ENCODE peak calls at places on chromosomes 3 and 15, in ten cellular contexts. One of them, this sample, is unnamed.

GRCh38 chr15:71940004-71940588 is 129.7 kb downstream of the NR2E3 start:
- DNase-seq in amniotic stem cell: no peak
- DNase-seq in astrocyte of the spinal cord: no peak
- DNase-seq in caudate nucleus: no peak
- DNase-seq in SK-N-DZ: no peak
- DNase-seq in psoas muscle: no peak
- DNase-seq in uterus: no peak
- DNase-seq in BJ: no peak
- DNase-seq in breast epithelium: no peak
- DNase-seq in HT1080: no peak
- DNase-seq in this sample: no peak

GRCh38 chr15:94526071-94526689 is 294.8 kb downstream of the MCTP2 start:
- DNase-seq in astrocyte of the spinal cord: no peak
- DNase-seq in HT1080: no peak
- DNase-seq in amniotic stem cell: no peak
- DNase-seq in breast epithelium: no peak
- DNase-seq in caudate nucleus: no peak
- DNase-seq in BJ: no peak
- DNase-seq in psoas muscle: no peak
- DNase-seq in SK-N-DZ: peak; percentile 20
- DNase-seq in uterus: no peak
- DNase-seq in this sample: no peak

GRCh38 chr15:41989573-41990242 is 17.4 kb upstream of the EHD4 start:
- DNase-seq in BJ: no peak
- DNase-seq in amniotic stem cell: peak; percentile 34
- DNase-seq in breast epithelium: peak; percentile 88
- DNase-seq in astrocyte of the spinal cord: peak; percentile 71
- DNase-seq in uterus: peak; percentile 82
- DNase-seq in psoas muscle: peak; percentile 91
- DNase-seq in SK-N-DZ: peak; percentile 71
- DNase-seq in HT1080: peak; percentile 70
- DNase-seq in caudate nucleus: no peak
- DNase-seq in this sample: no peak

GRCh38 chr3:194130807-194131589 is 5.0 kb upstream of the HES1 start:
- DNase-seq in uterus: no peak
- DNase-seq in HT1080: no peak
- DNase-seq in psoas muscle: no peak
- DNase-seq in amniotic stem cell: no peak
- DNase-seq in breast epithelium: no peak
- DNase-seq in astrocyte of the spinal cord: peak; percentile 56
- DNase-seq in caudate nucleus: no peak
- DNase-seq in SK-N-DZ: no peak
- DNase-seq in BJ: no peak
- DNase-seq in this sample: no peak

GRCh38 chr3:158727499-158728377 is 4.5 kb downstream of the RARRES1 start:
- DNase-seq in SK-N-DZ: peak; percentile 72
- DNase-seq in BJ: no peak
- DNase-seq in astrocyte of the spinal cord: peak; percentile 84
- DNase-seq in caudate nucleus: no peak
- DNase-seq in uterus: no peak
- DNase-seq in breast epithelium: no peak
- DNase-seq in psoas muscle: no peak
- DNase-seq in amniotic stem cell: peak; percentile 61
- DNase-seq in HT1080: peak; percentile 59
- DNase-seq in this sample: no peak

GRCh38 chr15:95326689-95327525 is 1003.6 kb upstream of the NR2F2 start:
- DNase-seq in astrocyte of the spinal cord: no peak
- DNase-seq in psoas muscle: peak; percentile 55
- DNase-seq in amniotic stem cell: no peak
- DNase-seq in SK-N-DZ: no peak
- DNase-seq in breast epithelium: no peak
- DNase-seq in BJ: no peak
- DNase-seq in HT1080: no peak
- DNase-seq in uterus: peak; percentile 44
- DNase-seq in caudate nucleus: no peak
- DNase-seq in this sample: no peak

GRCh38 chr3:148992027-148992634 is 791 bp downstream of the GYG1 start:
- DNase-seq in amniotic stem cell: no peak
- DNase-seq in SK-N-DZ: peak; percentile 43
- DNase-seq in caudate nucleus: peak; percentile 3
- DNase-seq in HT1080: peak; percentile 30
- DNase-seq in astrocyte of the spinal cord: peak; percentile 33
- DNase-seq in psoas muscle: peak; percentile 83
- DNase-seq in BJ: no peak
- DNase-seq in breast epithelium: no peak
- DNase-seq in uterus: peak; percentile 55
- DNase-seq in this sample: no peak

GRCh38 chr3:55521086-55522060 is 34.3 kb upstream of the WNT5A start:
- DNase-seq in BJ: peak; percentile 71
- DNase-seq in caudate nucleus: no peak
- DNase-seq in HT1080: no peak
- DNase-seq in astrocyte of the spinal cord: peak; percentile 54
- DNase-seq in amniotic stem cell: no peak
- DNase-seq in uterus: no peak
- DNase-seq in breast epithelium: no peak
- DNase-seq in psoas muscle: peak; percentile 63
- DNase-seq in SK-N-DZ: no peak
- DNase-seq in this sample: peak; percentile 60

GRCh38 chr3:193857996-193858395 is 265.0 kb downstream of the OPA1 start:
- DNase-seq in amniotic stem cell: no peak
- DNase-seq in astrocyte of the spinal cord: peak; percentile 96
- DNase-seq in caudate nucleus: no peak
- DNase-seq in psoas muscle: no peak
- DNase-seq in uterus: no peak
- DNase-seq in breast epithelium: no peak
- DNase-seq in HT1080: peak; percentile 84
- DNase-seq in SK-N-DZ: no peak
- DNase-seq in BJ: peak; percentile 59
- DNase-seq in this sample: peak; percentile 97

GRCh38 chr3:53842436-53843194 is 3.6 kb downstream of the CHDH start:
- DNase-seq in caudate nucleus: peak; percentile 48
- DNase-seq in SK-N-DZ: no peak
- DNase-seq in BJ: no peak
- DNase-seq in uterus: peak; percentile 46
- DNase-seq in psoas muscle: no peak
- DNase-seq in amniotic stem cell: no peak
- DNase-seq in astrocyte of the spinal cord: peak; percentile 16
- DNase-seq in HT1080: peak; percentile 35
- DNase-seq in breast epithelium: peak; percentile 85
- DNase-seq in this sample: no peak

GRCh38 chr3:196471551-196471950 is 32.0 kb downstream of the RNF168 start:
- DNase-seq in SK-N-DZ: no peak
- DNase-seq in caudate nucleus: no peak
- DNase-seq in BJ: peak; percentile 17
- DNase-seq in HT1080: peak; percentile 20
- DNase-seq in amniotic stem cell: no peak
- DNase-seq in breast epithelium: no peak
- DNase-seq in psoas muscle: no peak
- DNase-seq in astrocyte of the spinal cord: no peak
- DNase-seq in uterus: no peak
- DNase-seq in this sample: no peak

GRCh38 chr15:66625531-66625930 is 59.7 kb upstream of the LCTL start:
- DNase-seq in astrocyte of the spinal cord: no peak
- DNase-seq in SK-N-DZ: no peak
- DNase-seq in breast epithelium: no peak
- DNase-seq in amniotic stem cell: no peak
- DNase-seq in psoas muscle: no peak
- DNase-seq in HT1080: no peak
- DNase-seq in caudate nucleus: no peak
- DNase-seq in BJ: no peak
- DNase-seq in uterus: no peak
- DNase-seq in this sample: no peak

GRCh38 chr3:182165234-182165633 is 453.5 kb downstream of the SOX2 start:
- DNase-seq in uterus: no peak
- DNase-seq in HT1080: peak; percentile 37
- DNase-seq in astrocyte of the spinal cord: peak; percentile 19
- DNase-seq in amniotic stem cell: no peak
- DNase-seq in SK-N-DZ: no peak
- DNase-seq in psoas muscle: no peak
- DNase-seq in breast epithelium: no peak
- DNase-seq in caudate nucleus: no peak
- DNase-seq in BJ: no peak
- DNase-seq in this sample: no peak

GRCh38 chr15:41870689-41871081 is 23.2 kb downstream of the SPTBN5 start:
- DNase-seq in SK-N-DZ: no peak
- DNase-seq in amniotic stem cell: no peak
- DNase-seq in caudate nucleus: no peak
- DNase-seq in BJ: no peak
- DNase-seq in HT1080: peak; percentile 93
- DNase-seq in astrocyte of the spinal cord: peak; percentile 76
- DNase-seq in uterus: no peak
- DNase-seq in breast epithelium: no peak
- DNase-seq in psoas muscle: no peak
- DNase-seq in this sample: peak; percentile 4

GRCh38 chr3:54939591-54940300 is 11.9 kb upstream of the LRTM1 start:
- DNase-seq in SK-N-DZ: peak; percentile 12
- DNase-seq in astrocyte of the spinal cord: peak; percentile 52
- DNase-seq in amniotic stem cell: no peak
- DNase-seq in caudate nucleus: no peak
- DNase-seq in BJ: peak; percentile 49
- DNase-seq in HT1080: peak; percentile 9
- DNase-seq in psoas muscle: no peak
- DNase-seq in breast epithelium: no peak
- DNase-seq in uterus: no peak
- DNase-seq in this sample: no peak

GRCh38 chr3:187251599-187251998 is 39.9 kb downstream of the MASP1 start:
- DNase-seq in HT1080: no peak
- DNase-seq in caudate nucleus: no peak
- DNase-seq in BJ: no peak
- DNase-seq in uterus: no peak
- DNase-seq in astrocyte of the spinal cord: no peak
- DNase-seq in breast epithelium: no peak
- DNase-seq in amniotic stem cell: no peak
- DNase-seq in SK-N-DZ: no peak
- DNase-seq in psoas muscle: no peak
- DNase-seq in this sample: no peak

GRCh38 chr3:48859188-48859587 is 11.5 kb upstream of the PRKAR2A start:
- DNase-seq in amniotic stem cell: no peak
- DNase-seq in uterus: no peak
- DNase-seq in SK-N-DZ: no peak
- DNase-seq in HT1080: no peak
- DNase-seq in astrocyte of the spinal cord: no peak
- DNase-seq in psoas muscle: peak; percentile 45
- DNase-seq in caudate nucleus: no peak
- DNase-seq in breast epithelium: peak; percentile 17
- DNase-seq in BJ: no peak
- DNase-seq in this sample: no peak

GRCh38 chr3:76107935-76108570 is 322.7 kb upstream of the ZNF717 start:
- DNase-seq in HT1080: peak; percentile 28
- DNase-seq in psoas muscle: no peak
- DNase-seq in astrocyte of the spinal cord: peak; percentile 52
- DNase-seq in BJ: no peak
- DNase-seq in breast epithelium: no peak
- DNase-seq in SK-N-DZ: peak; percentile 32
- DNase-seq in uterus: no peak
- DNase-seq in amniotic stem cell: no peak
- DNase-seq in caudate nucleus: no peak
- DNase-seq in this sample: no peak

GRCh38 chr15:72398189-72398588 is at the start of gene TMEM202:
- DNase-seq in BJ: no peak
- DNase-seq in caudate nucleus: no peak
- DNase-seq in SK-N-DZ: no peak
- DNase-seq in uterus: no peak
- DNase-seq in amniotic stem cell: no peak
- DNase-seq in psoas muscle: no peak
- DNase-seq in astrocyte of the spinal cord: no peak
- DNase-seq in HT1080: no peak
- DNase-seq in breast epithelium: no peak
- DNase-seq in this sample: no peak

GRCh38 chr15:48112242-48112641 is 8.5 kb upstream of the SLC24A5 start:
- DNase-seq in breast epithelium: no peak
- DNase-seq in amniotic stem cell: no peak
- DNase-seq in BJ: no peak
- DNase-seq in psoas muscle: no peak
- DNase-seq in HT1080: peak; percentile 36
- DNase-seq in caudate nucleus: no peak
- DNase-seq in uterus: no peak
- DNase-seq in astrocyte of the spinal cord: peak; percentile 38
- DNase-seq in SK-N-DZ: peak; percentile 79
- DNase-seq in this sample: no peak

GRCh38 chr3:151421956-151422355 is 37.4 kb upstream of the P2RY12 start:
- DNase-seq in psoas muscle: no peak
- DNase-seq in breast epithelium: no peak
- DNase-seq in SK-N-DZ: no peak
- DNase-seq in BJ: no peak
- DNase-seq in astrocyte of the spinal cord: no peak
- DNase-seq in caudate nucleus: no peak
- DNase-seq in HT1080: no peak
- DNase-seq in amniotic stem cell: no peak
- DNase-seq in uterus: no peak
- DNase-seq in this sample: no peak

GRCh38 chr3:119322523-119323400 is 28.6 kb downstream of the ARHGAP31 start:
- DNase-seq in SK-N-DZ: peak; percentile 88
- DNase-seq in breast epithelium: peak; percentile 65
- DNase-seq in uterus: peak; percentile 76
- DNase-seq in BJ: peak; percentile 37
- DNase-seq in HT1080: peak; percentile 93
- DNase-seq in psoas muscle: peak; percentile 92
- DNase-seq in caudate nucleus: peak; percentile 38
- DNase-seq in astrocyte of the spinal cord: peak; percentile 85
- DNase-seq in amniotic stem cell: peak; percentile 61
- DNase-seq in this sample: no peak

GRCh38 chr3:15653326-15653725 is 51.8 kb downstream of the BTD start:
- DNase-seq in HT1080: no peak
- DNase-seq in BJ: no peak
- DNase-seq in astrocyte of the spinal cord: no peak
- DNase-seq in caudate nucleus: no peak
- DNase-seq in psoas muscle: no peak
- DNase-seq in uterus: no peak
- DNase-seq in SK-N-DZ: no peak
- DNase-seq in amniotic stem cell: no peak
- DNase-seq in breast epithelium: no peak
- DNase-seq in this sample: no peak

GRCh38 chr3:78875851-78876250 is 891.9 kb downstream of the ROBO1 start:
- DNase-seq in BJ: no peak
- DNase-seq in amniotic stem cell: no peak
- DNase-seq in HT1080: no peak
- DNase-seq in uterus: no peak
- DNase-seq in astrocyte of the spinal cord: peak; percentile 43
- DNase-seq in breast epithelium: no peak
- DNase-seq in psoas muscle: no peak
- DNase-seq in SK-N-DZ: no peak
- DNase-seq in caudate nucleus: no peak
- DNase-seq in this sample: no peak

GRCh38 chr3:178457506-178457905 is 78.7 kb upstream of the KCNMB2 start:
- DNase-seq in HT1080: no peak
- DNase-seq in astrocyte of the spinal cord: no peak
- DNase-seq in caudate nucleus: no peak
- DNase-seq in SK-N-DZ: no peak
- DNase-seq in BJ: no peak
- DNase-seq in uterus: no peak
- DNase-seq in psoas muscle: no peak
- DNase-seq in breast epithelium: no peak
- DNase-seq in amniotic stem cell: no peak
- DNase-seq in this sample: no peak

GRCh38 chr3:156657862-156658731 is 16.3 kb upstream of the TIPARP start:
- DNase-seq in uterus: no peak
- DNase-seq in caudate nucleus: no peak
- DNase-seq in SK-N-DZ: no peak
- DNase-seq in breast epithelium: no peak
- DNase-seq in amniotic stem cell: no peak
- DNase-seq in psoas muscle: no peak
- DNase-seq in astrocyte of the spinal cord: no peak
- DNase-seq in HT1080: no peak
- DNase-seq in BJ: no peak
- DNase-seq in this sample: no peak

GRCh38 chr3:184525337-184526157 is 36.0 kb upstream of the EPHB3 start:
- DNase-seq in HT1080: no peak
- DNase-seq in amniotic stem cell: no peak
- DNase-seq in SK-N-DZ: no peak
- DNase-seq in BJ: no peak
- DNase-seq in breast epithelium: no peak
- DNase-seq in uterus: peak; percentile 24
- DNase-seq in caudate nucleus: no peak
- DNase-seq in astrocyte of the spinal cord: no peak
- DNase-seq in psoas muscle: no peak
- DNase-seq in this sample: no peak

GRCh38 chr3:114451561-114452018 is 157.8 kb downstream of the TIGIT start:
- DNase-seq in BJ: no peak
- DNase-seq in astrocyte of the spinal cord: peak; percentile 44
- DNase-seq in uterus: no peak
- DNase-seq in breast epithelium: no peak
- DNase-seq in SK-N-DZ: peak; percentile 4
- DNase-seq in HT1080: no peak
- DNase-seq in psoas muscle: no peak
- DNase-seq in caudate nucleus: no peak
- DNase-seq in amniotic stem cell: no peak
- DNase-seq in this sample: no peak

This sample was measured in AG09309.